ENCODE peak calls at places on chromosomes 7 and 10, in five cellular contexts. One of them, this sample, is unnamed.

GRCh38 chr10:68192113-68192512 is 39.8 kb downstream of the ATOH7 start:
- DNase-seq in GM23338: no peak
- DNase-seq in glutamatergic neuron: no peak
- DNase-seq in CD4-positive, alpha-beta T cell: no peak
- DNase-seq in activated CD4-positive, alpha-beta T cell treated with anti-CD3 and anti-CD28 coated beads, Interleukin-2, amount 50 U/mL, for 1 hour: no peak
- DNase-seq in this sample: no peak

GRCh38 chr7:151727579-151728285 is 149.2 kb downstream of the PRKAG2 start:
- DNase-seq in GM23338: no peak
- DNase-seq in glutamatergic neuron: peak
- DNase-seq in CD4-positive, alpha-beta T cell: peak
- DNase-seq in activated CD4-positive, alpha-beta T cell treated with anti-CD3 and anti-CD28 coated beads, Interleukin-2, amount 50 U/mL, for 1 hour: no peak
- DNase-seq in this sample: peak

GRCh38 chr7:41847171-41847570 is 144.3 kb upstream of the INHBA start:
- DNase-seq in GM23338: no peak
- DNase-seq in glutamatergic neuron: no peak
- DNase-seq in CD4-positive, alpha-beta T cell: no peak
- DNase-seq in activated CD4-positive, alpha-beta T cell treated with anti-CD3 and anti-CD28 coated beads, Interleukin-2, amount 50 U/mL, for 1 hour: no peak
- DNase-seq in this sample: no peak

GRCh38 chr7:125033506-125033905 is 103.9 kb upstream of the POT1 start:
- DNase-seq in GM23338: peak
- DNase-seq in glutamatergic neuron: no peak
- DNase-seq in CD4-positive, alpha-beta T cell: no peak
- DNase-seq in activated CD4-positive, alpha-beta T cell treated with anti-CD3 and anti-CD28 coated beads, Interleukin-2, amount 50 U/mL, for 1 hour: no peak
- DNase-seq in this sample: peak

GRCh38 chr7:24819916-24820689 is 62.8 kb upstream of the GSDME start:
- DNase-seq in GM23338: peak
- DNase-seq in glutamatergic neuron: peak
- DNase-seq in CD4-positive, alpha-beta T cell: peak
- DNase-seq in activated CD4-positive, alpha-beta T cell treated with anti-CD3 and anti-CD28 coated beads, Interleukin-2, amount 50 U/mL, for 1 hour: peak
- DNase-seq in this sample: peak

GRCh38 chr10:905503-905902 is 26.0 kb downstream of the LARP4B start:
- DNase-seq in GM23338: no peak
- DNase-seq in glutamatergic neuron: no peak
- DNase-seq in CD4-positive, alpha-beta T cell: no peak
- DNase-seq in activated CD4-positive, alpha-beta T cell treated with anti-CD3 and anti-CD28 coated beads, Interleukin-2, amount 50 U/mL, for 1 hour: no peak
- DNase-seq in this sample: no peak

GRCh38 chr10:110405401-110405800 is 92.3 kb upstream of the DUSP5 start:
- DNase-seq in GM23338: no peak
- DNase-seq in glutamatergic neuron: no peak
- DNase-seq in CD4-positive, alpha-beta T cell: no peak
- DNase-seq in activated CD4-positive, alpha-beta T cell treated with anti-CD3 and anti-CD28 coated beads, Interleukin-2, amount 50 U/mL, for 1 hour: no peak
- DNase-seq in this sample: no peak

GRCh38 chr10:77899080-77899477 is 27.5 kb downstream of the DLG5 start:
- DNase-seq in GM23338: no peak
- DNase-seq in glutamatergic neuron: no peak
- DNase-seq in CD4-positive, alpha-beta T cell: no peak
- DNase-seq in activated CD4-positive, alpha-beta T cell treated with anti-CD3 and anti-CD28 coated beads, Interleukin-2, amount 50 U/mL, for 1 hour: no peak
- DNase-seq in this sample: no peak

GRCh38 chr7:100799037-100799896 is 28.1 kb downstream of the EPHB4 start:
- DNase-seq in GM23338: peak
- DNase-seq in glutamatergic neuron: peak
- DNase-seq in CD4-positive, alpha-beta T cell: peak
- DNase-seq in activated CD4-positive, alpha-beta T cell treated with anti-CD3 and anti-CD28 coated beads, Interleukin-2, amount 50 U/mL, for 1 hour: peak
- DNase-seq in this sample: peak

GRCh38 chr10:48526371-48526821 is 78.5 kb downstream of the ARHGAP22 start:
- DNase-seq in GM23338: no peak
- DNase-seq in glutamatergic neuron: no peak
- DNase-seq in CD4-positive, alpha-beta T cell: no peak
- DNase-seq in activated CD4-positive, alpha-beta T cell treated with anti-CD3 and anti-CD28 coated beads, Interleukin-2, amount 50 U/mL, for 1 hour: no peak
- DNase-seq in this sample: no peak

GRCh38 chr7:412313-412710 is 107.3 kb downstream of the PDGFA start:
- DNase-seq in GM23338: no peak
- DNase-seq in glutamatergic neuron: no peak
- DNase-seq in CD4-positive, alpha-beta T cell: no peak
- DNase-seq in activated CD4-positive, alpha-beta T cell treated with anti-CD3 and anti-CD28 coated beads, Interleukin-2, amount 50 U/mL, for 1 hour: no peak
- DNase-seq in this sample: peak

GRCh38 chr10:48606530-48607355 is 1.9 kb upstream of the ARHGAP22 start:
- DNase-seq in GM23338: no peak
- DNase-seq in glutamatergic neuron: no peak
- DNase-seq in CD4-positive, alpha-beta T cell: no peak
- DNase-seq in activated CD4-positive, alpha-beta T cell treated with anti-CD3 and anti-CD28 coated beads, Interleukin-2, amount 50 U/mL, for 1 hour: no peak
- DNase-seq in this sample: no peak

GRCh38 chr10:96982149-96982930 is 150.2 kb downstream of the LCOR start:
- DNase-seq in GM23338: no peak
- DNase-seq in glutamatergic neuron: no peak
- DNase-seq in CD4-positive, alpha-beta T cell: no peak
- DNase-seq in activated CD4-positive, alpha-beta T cell treated with anti-CD3 and anti-CD28 coated beads, Interleukin-2, amount 50 U/mL, for 1 hour: no peak
- DNase-seq in this sample: no peak

GRCh38 chr10:19929466-19930140 is 113.4 kb downstream of the PLXDC2 start:
- DNase-seq in GM23338: no peak
- DNase-seq in glutamatergic neuron: no peak
- DNase-seq in CD4-positive, alpha-beta T cell: no peak
- DNase-seq in activated CD4-positive, alpha-beta T cell treated with anti-CD3 and anti-CD28 coated beads, Interleukin-2, amount 50 U/mL, for 1 hour: no peak
- DNase-seq in this sample: no peak

GRCh38 chr7:112990619-112991018 is 96.0 kb downstream of the GPR85 start:
- DNase-seq in GM23338: no peak
- DNase-seq in glutamatergic neuron: no peak
- DNase-seq in CD4-positive, alpha-beta T cell: no peak
- DNase-seq in activated CD4-positive, alpha-beta T cell treated with anti-CD3 and anti-CD28 coated beads, Interleukin-2, amount 50 U/mL, for 1 hour: no peak
- DNase-seq in this sample: no peak

This sample was measured in iPS-NIHi11.